ENCODE peak calls at places on chromosome 15, in seven cellular contexts. One of them, this sample, is unnamed.

GRCh38 chr15:65054333-65055200 is 9.4 kb downstream of the SLC51B start:
- DNase-seq in breast epithelium: peak; percentile 52
- DNase-seq in HCT116: peak; percentile 41
- DNase-seq in spleen: peak; percentile 87
- DNase-seq in HepG2: peak; percentile 64
- DNase-seq in endothelial cell of umbilical vein: peak; percentile 61
- DNase-seq in GM12891: peak; percentile 89
- DNase-seq in this sample: no peak

GRCh38 chr15:71730277-71731144 is 79.8 kb upstream of the NR2E3 start:
- DNase-seq in spleen: no peak
- DNase-seq in GM12891: peak; percentile 47
- DNase-seq in endothelial cell of umbilical vein: peak; percentile 66
- DNase-seq in HepG2: peak; percentile 50
- DNase-seq in HCT116: peak; percentile 43
- DNase-seq in breast epithelium: peak; percentile 44
- DNase-seq in this sample: no peak

GRCh38 chr15:32974691-32975090 is 219.8 kb downstream of the FMN1 start:
- DNase-seq in spleen: no peak
- DNase-seq in breast epithelium: no peak
- DNase-seq in endothelial cell of umbilical vein: no peak
- DNase-seq in HCT116: no peak
- DNase-seq in HepG2: no peak
- DNase-seq in GM12891: no peak
- DNase-seq in this sample: no peak

GRCh38 chr15:40523611-40524010 is 41.2 kb downstream of the CCDC32 start:
- DNase-seq in spleen: no peak
- DNase-seq in HepG2: no peak
- DNase-seq in breast epithelium: no peak
- DNase-seq in endothelial cell of umbilical vein: no peak
- DNase-seq in GM12891: no peak
- DNase-seq in HCT116: no peak
- DNase-seq in this sample: no peak

GRCh38 chr15:70200511-70200991 is 102.8 kb upstream of the TLE3 start:
- DNase-seq in spleen: peak; percentile 51
- DNase-seq in GM12891: no peak
- DNase-seq in HepG2: no peak
- DNase-seq in endothelial cell of umbilical vein: no peak
- DNase-seq in breast epithelium: no peak
- DNase-seq in HCT116: no peak
- DNase-seq in this sample: no peak

GRCh38 chr15:71761649-71762048 is 48.7 kb upstream of the NR2E3 start:
- DNase-seq in spleen: no peak
- DNase-seq in HepG2: peak; percentile 60
- DNase-seq in HCT116: peak; percentile 76
- DNase-seq in endothelial cell of umbilical vein: peak; percentile 84
- DNase-seq in GM12891: no peak
- DNase-seq in breast epithelium: no peak
- DNase-seq in this sample: no peak

GRCh38 chr15:26294062-26294689 is 431.0 kb upstream of the ATP10A start:
- DNase-seq in HepG2: no peak
- DNase-seq in endothelial cell of umbilical vein: no peak
- DNase-seq in breast epithelium: no peak
- DNase-seq in HCT116: no peak
- DNase-seq in spleen: no peak
- DNase-seq in GM12891: no peak
- DNase-seq in this sample: no peak

GRCh38 chr15:68312701-68313204 is 35.2 kb downstream of the FEM1B start:
- DNase-seq in breast epithelium: peak; percentile 18
- DNase-seq in GM12891: no peak
- DNase-seq in HCT116: no peak
- DNase-seq in spleen: peak; percentile 65
- DNase-seq in endothelial cell of umbilical vein: no peak
- DNase-seq in HepG2: no peak
- DNase-seq in this sample: peak; percentile 73

GRCh38 chr15:81239190-81239589 is 42.5 kb downstream of the IL16 start:
- DNase-seq in GM12891: no peak
- DNase-seq in HepG2: no peak
- DNase-seq in spleen: no peak
- DNase-seq in endothelial cell of umbilical vein: no peak
- DNase-seq in HCT116: no peak
- DNase-seq in breast epithelium: no peak
- DNase-seq in this sample: no peak

GRCh38 chr15:80194186-80194585 is 41.4 kb downstream of the FAH start:
- DNase-seq in endothelial cell of umbilical vein: no peak
- DNase-seq in HCT116: no peak
- DNase-seq in breast epithelium: no peak
- DNase-seq in HepG2: no peak
- DNase-seq in spleen: no peak
- DNase-seq in GM12891: no peak
- DNase-seq in this sample: no peak

GRCh38 chr15:77419050-77419835 is 661 bp downstream of the PEAK1 start:
- DNase-seq in spleen: peak; percentile 90
- DNase-seq in HCT116: no peak
- DNase-seq in HepG2: no peak
- DNase-seq in endothelial cell of umbilical vein: no peak
- DNase-seq in GM12891: peak; percentile 28
- DNase-seq in breast epithelium: peak; percentile 19
- DNase-seq in this sample: peak; percentile 75

GRCh38 chr15:61621146-61621545 is 392.0 kb upstream of the RORA start:
- DNase-seq in spleen: no peak
- DNase-seq in endothelial cell of umbilical vein: peak; percentile 21
- DNase-seq in HepG2: peak; percentile 6
- DNase-seq in HCT116: no peak
- DNase-seq in GM12891: no peak
- DNase-seq in breast epithelium: peak; percentile 32
- DNase-seq in this sample: no peak

GRCh38 chr15:90465140-90465929 is 64.4 kb upstream of the CRTC3 start:
- DNase-seq in HepG2: no peak
- DNase-seq in breast epithelium: no peak
- DNase-seq in endothelial cell of umbilical vein: peak; percentile 88
- DNase-seq in spleen: no peak
- DNase-seq in HCT116: no peak
- DNase-seq in GM12891: no peak
- DNase-seq in this sample: no peak

GRCh38 chr15:52019394-52020252 is 604 bp downstream of the MAPK6 start:
- DNase-seq in spleen: peak; percentile 94
- DNase-seq in endothelial cell of umbilical vein: peak; percentile 86
- DNase-seq in GM12891: peak; percentile 60
- DNase-seq in HCT116: no peak
- DNase-seq in breast epithelium: peak; percentile 79
- DNase-seq in HepG2: peak; percentile 75
- DNase-seq in this sample: peak; percentile 94
- TF ChIP-seq POLR2A in spleen: no peak
- TF ChIP-seq POLR2A in endothelial cell of umbilical vein: peak; percentile 65
- TF ChIP-seq POLR2A in GM12891: peak; percentile 56
- TF ChIP-seq POLR2A in HCT116: no peak
- TF ChIP-seq POLR2A in breast epithelium: peak; percentile 47
- TF ChIP-seq POLR2A in HepG2: peak; percentile 91
- TF ChIP-seq POLR2A in this sample: peak; percentile 32

GRCh38 chr15:75823860-75824613 is 19.2 kb upstream of the UBE2Q2 start:
- DNase-seq in endothelial cell of umbilical vein: peak; percentile 64
- DNase-seq in spleen: no peak
- DNase-seq in GM12891: no peak
- DNase-seq in breast epithelium: no peak
- DNase-seq in HCT116: no peak
- DNase-seq in HepG2: peak; percentile 42
- DNase-seq in this sample: no peak
- TF ChIP-seq POLR2AphosphoS5 in endothelial cell of umbilical vein: no peak
- TF ChIP-seq POLR2AphosphoS5 in spleen: no peak
- TF ChIP-seq POLR2AphosphoS5 in GM12891: no peak
- TF ChIP-seq POLR2AphosphoS5 in breast epithelium: no peak
- TF ChIP-seq POLR2AphosphoS5 in HCT116: no peak
- TF ChIP-seq POLR2AphosphoS5 in HepG2: no peak
- TF ChIP-seq POLR2AphosphoS5 in this sample: no peak

GRCh38 chr15:85749261-85750151 is 45.2 kb downstream of the KLHL25 start:
- DNase-seq in HCT116: no peak
- DNase-seq in breast epithelium: peak; percentile 28
- DNase-seq in HepG2: no peak
- DNase-seq in endothelial cell of umbilical vein: no peak
- DNase-seq in spleen: peak; percentile 68
- DNase-seq in GM12891: no peak
- DNase-seq in this sample: peak; percentile 69

GRCh38 chr15:85750807-85751730 is 43.7 kb downstream of the KLHL25 start:
- DNase-seq in GM12891: no peak
- DNase-seq in HepG2: no peak
- DNase-seq in spleen: peak; percentile 74
- DNase-seq in breast epithelium: peak; percentile 18
- DNase-seq in HCT116: no peak
- DNase-seq in endothelial cell of umbilical vein: no peak
- DNase-seq in this sample: peak; percentile 70

GRCh38 chr15:85748729-85749128 is 46.0 kb downstream of the KLHL25 start:
- DNase-seq in GM12891: no peak
- DNase-seq in endothelial cell of umbilical vein: no peak
- DNase-seq in HCT116: no peak
- DNase-seq in breast epithelium: peak; percentile 37
- DNase-seq in HepG2: no peak
- DNase-seq in spleen: peak; percentile 74
- DNase-seq in this sample: peak; percentile 61

GRCh38 chr15:85751731-85752421 is 42.8 kb downstream of the KLHL25 start:
- DNase-seq in GM12891: no peak
- DNase-seq in endothelial cell of umbilical vein: no peak
- DNase-seq in spleen: peak; percentile 67
- DNase-seq in breast epithelium: no peak
- DNase-seq in HepG2: no peak
- DNase-seq in HCT116: no peak
- DNase-seq in this sample: peak; percentile 60

DNA sequence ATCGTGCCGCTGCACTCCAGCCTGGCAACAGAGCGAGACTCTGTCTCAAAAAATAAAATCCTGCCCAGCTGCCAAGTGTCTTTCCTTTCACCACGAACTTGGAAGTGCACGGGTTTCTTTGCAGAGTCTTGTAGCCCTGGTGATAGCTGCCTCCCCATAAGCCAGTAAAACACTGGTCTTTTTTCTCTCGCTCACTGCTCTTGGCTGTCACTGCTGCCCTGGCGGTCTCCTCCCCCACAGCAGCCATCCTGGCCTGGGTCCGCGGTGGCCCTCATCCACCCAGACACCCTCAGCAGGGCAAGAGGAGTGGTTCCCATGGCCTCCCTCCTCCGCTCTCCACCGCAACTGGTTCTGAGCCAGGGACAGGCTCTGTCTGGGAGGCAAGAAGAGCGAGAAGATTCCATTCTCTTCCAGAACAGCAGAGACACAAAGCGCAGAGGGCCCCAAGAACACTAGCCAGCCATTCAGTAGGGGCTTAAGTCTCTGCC is 44.4 kb downstream of the KLHL25 start:
- DNase-seq in breast epithelium: peak; percentile 88
- DNase-seq in endothelial cell of umbilical vein: no peak
- DNase-seq in HCT116: no peak
- DNase-seq in GM12891: no peak
- DNase-seq in HepG2: no peak
- DNase-seq in spleen: no peak
- DNase-seq in this sample: no peak
- TF ChIP-seq POLR2A in breast epithelium: no peak
- TF ChIP-seq POLR2A in endothelial cell of umbilical vein: no peak
- TF ChIP-seq POLR2A in HCT116: no peak
- TF ChIP-seq POLR2A in GM12891: no peak
- TF ChIP-seq POLR2A in HepG2: no peak
- TF ChIP-seq POLR2A in spleen: no peak
- TF ChIP-seq POLR2A in this sample: no peak

GRCh38 chr15:36886135-36887011 is 214.0 kb downstream of the MEIS2 start:
- DNase-seq in spleen: no peak
- DNase-seq in GM12891: no peak
- DNase-seq in breast epithelium: no peak
- DNase-seq in endothelial cell of umbilical vein: no peak
- DNase-seq in HCT116: no peak
- DNase-seq in HepG2: no peak
- DNase-seq in this sample: no peak
- TF ChIP-seq POLR2AphosphoS5 in spleen: no peak
- TF ChIP-seq POLR2AphosphoS5 in GM12891: no peak
- TF ChIP-seq POLR2AphosphoS5 in breast epithelium: no peak
- TF ChIP-seq POLR2AphosphoS5 in endothelial cell of umbilical vein: no peak
- TF ChIP-seq POLR2AphosphoS5 in HCT116: no peak
- TF ChIP-seq POLR2AphosphoS5 in HepG2: no peak
- TF ChIP-seq POLR2AphosphoS5 in this sample: no peak

DNA sequence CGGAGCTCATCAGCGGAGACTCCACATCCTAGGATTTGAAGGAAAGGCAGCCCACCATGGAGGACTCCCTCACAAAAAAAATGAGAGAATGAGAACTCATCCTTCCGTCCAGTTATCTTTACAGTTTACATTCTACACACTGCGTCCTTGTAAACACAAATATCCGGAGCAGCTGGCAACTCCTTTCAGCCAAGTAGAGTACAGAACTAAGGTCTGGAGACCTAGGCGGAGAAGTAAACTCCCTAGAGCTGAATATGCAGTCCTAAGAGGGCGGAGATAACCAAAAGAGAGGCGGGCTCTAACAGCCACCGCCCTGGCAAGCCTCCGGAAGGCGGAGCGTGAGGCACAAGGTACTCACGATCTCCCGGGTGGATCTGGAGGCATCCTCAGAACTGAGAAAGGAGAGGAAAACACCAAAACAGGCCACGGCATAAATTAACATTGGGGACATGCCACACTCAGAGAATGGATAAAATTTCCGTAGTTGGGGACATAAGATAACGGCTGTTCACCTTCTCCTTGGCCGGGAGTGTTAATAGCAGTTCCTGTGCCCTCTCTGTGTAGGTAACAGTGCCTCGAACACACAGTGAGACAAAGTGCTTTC is 976 bp upstream of the SIN3A start:
- DNase-seq in spleen: peak; percentile 94
- DNase-seq in HCT116: peak; percentile 62
- DNase-seq in endothelial cell of umbilical vein: peak; percentile 76
- DNase-seq in breast epithelium: peak; percentile 93
- DNase-seq in HepG2: peak; percentile 64
- DNase-seq in GM12891: no peak
- DNase-seq in this sample: peak; percentile 93
- TF ChIP-seq POLR2A in spleen: no peak
- TF ChIP-seq POLR2A in HCT116: peak; percentile 24
- TF ChIP-seq POLR2A in endothelial cell of umbilical vein: no peak
- TF ChIP-seq POLR2A in breast epithelium: peak; percentile 21
- TF ChIP-seq POLR2A in HepG2: peak; percentile 62
- TF ChIP-seq POLR2A in GM12891: peak; percentile 65
- TF ChIP-seq POLR2A in this sample: no peak

DNA sequence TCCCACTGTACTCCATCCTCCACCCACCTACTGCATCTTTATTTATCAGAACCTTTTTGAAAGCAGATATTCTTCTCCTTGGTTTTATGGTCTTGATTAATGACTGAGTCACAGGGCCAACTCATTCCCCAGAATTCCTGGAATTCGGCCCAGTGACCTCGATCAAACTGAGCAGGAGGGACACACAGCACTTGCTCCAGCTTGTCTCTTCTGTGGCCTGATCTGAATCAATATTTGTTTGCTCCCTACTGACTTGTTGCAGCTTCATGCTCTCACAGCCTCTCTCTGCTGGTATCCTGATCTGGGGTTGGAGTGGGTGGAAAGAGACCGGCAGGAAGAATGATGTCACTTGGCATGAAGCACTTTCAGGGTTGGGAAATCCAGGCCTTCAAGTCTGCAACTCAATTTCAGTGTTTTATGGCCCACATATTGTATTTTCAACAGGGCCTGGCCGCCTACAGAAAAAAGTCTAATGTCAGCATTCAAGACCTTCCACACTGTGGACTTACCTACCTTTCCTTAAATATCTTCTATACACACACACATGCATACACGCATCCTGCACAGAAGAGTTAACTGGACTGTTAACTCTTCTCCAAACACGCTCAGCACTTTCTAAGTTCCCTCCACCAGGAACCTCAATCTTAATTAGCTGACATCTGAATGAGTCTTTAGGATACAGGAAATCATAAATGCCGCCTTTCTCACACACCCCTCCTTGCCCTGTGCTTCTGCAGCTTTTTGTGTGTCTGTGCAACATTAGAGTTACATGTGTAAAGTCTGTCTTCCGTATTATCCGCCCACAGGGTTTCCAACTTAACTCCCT is 4.6 kb downstream of the ANXA2 start:
- DNase-seq in HepG2: peak; percentile 99
- DNase-seq in HCT116: peak; percentile 98
- DNase-seq in spleen: no peak
- DNase-seq in endothelial cell of umbilical vein: peak; percentile 94
- DNase-seq in GM12891: no peak
- DNase-seq in breast epithelium: peak; percentile 84
- DNase-seq in this sample: peak; percentile 85
- TF ChIP-seq POLR2AphosphoS5 in HepG2: no peak
- TF ChIP-seq POLR2AphosphoS5 in HCT116: peak; percentile 82
- TF ChIP-seq POLR2AphosphoS5 in spleen: no peak
- TF ChIP-seq POLR2AphosphoS5 in endothelial cell of umbilical vein: peak; percentile 95
- TF ChIP-seq POLR2AphosphoS5 in GM12891: no peak
- TF ChIP-seq POLR2AphosphoS5 in breast epithelium: peak; percentile 79
- TF ChIP-seq POLR2AphosphoS5 in this sample: peak; percentile 58

This sample was measured in suprapubic skin.